ENCODE peak calls at places on chromosome 6, in five cellular contexts. B is tibial nerve, R is OCI-LY7, V is right lobe of liver, N is upper lobe of right lung. H is an unnamed sample.
A peak's percentile ranks its signal among the peaks of the same experiment; 100 is the strongest.

GRCh38 chr6:428047-428608 is 36.6 kb downstream of the IRF4 start:
- DNase-seq in B (no peak), R (no peak), V (no peak), N (no peak), H (no peak)

GRCh38 chr6:168577496-168577895 is 136.5 kb downstream of the SMOC2 start:
- DNase-seq in B (no peak), R (no peak), V (no peak), N (no peak), H (no peak)

GRCh38 chr6:83067448-83068413 is at the start of gene DOP1A:
- DNase-seq in B (peak; percentile 90), R (peak; percentile 97), V (peak; percentile 96), N (peak; percentile 99), H (peak; percentile 91)

GRCh38 chr6:112027942-112028674 is 25.8 kb upstream of the CCN6 start:
- DNase-seq in B (no peak), R (peak; percentile 54), V (no peak), N (no peak), H (no peak)

GRCh38 chr6:36668601-36669390 is 9.7 kb upstream of the CDKN1A start:
- DNase-seq in B (no peak), R (no peak), V (no peak), N (no peak), H (no peak)

GRCh38 chr6:87618531-87618930 is 28.6 kb downstream of the ORC3 start:
- DNase-seq in B (no peak), R (no peak), V (no peak), N (no peak), H (no peak)

GRCh38 chr6:139152892-139153271 is 18.0 kb downstream of the HECA start:
- DNase-seq in B (no peak), R (no peak), V (no peak), N (no peak), H (no peak)

GRCh38 chr6:1313364-1313754 is 1.5 kb downstream of the FOXQ1 start:
- DNase-seq in B (no peak), R (no peak), V (no peak), N (peak; percentile 72), H (no peak)

GRCh38 chr6:84847349-84848160 is 83.2 kb upstream of the TBX18 start:
- DNase-seq in B (no peak), R (no peak), V (no peak), N (no peak), H (no peak)

GRCh38 chr6:169903122-169903521 is 151.7 kb downstream of the ERMARD start:
- DNase-seq in B (no peak), R (no peak), V (no peak), N (no peak), H (no peak)

GRCh38 chr6:84432616-84433015 is 205.2 kb upstream of the CEP162 start:
- DNase-seq in B (no peak), R (no peak), V (no peak), N (no peak), H (no peak)

GRCh38 chr6:144006731-144007454 is 1.2 kb downstream of the PLAGL1 start:
- DNase-seq in B (no peak), R (no peak), V (no peak), N (no peak), H (no peak)

GRCh38 chr6:39362487-39362865 is 40.0 kb upstream of the KCNK16 start:
- DNase-seq in B (no peak), R (no peak), V (no peak), N (no peak), H (peak; percentile 26)

GRCh38 chr6:101666256-101666655 is 272.7 kb downstream of the GRIK2 start:
- DNase-seq in B (no peak), R (no peak), V (no peak), N (no peak), H (no peak)

GRCh38 chr6:4931530-4932505 is 72.0 kb downstream of the RPP40 start:
- DNase-seq in B (no peak), R (no peak), V (no peak), N (no peak), H (no peak)

GRCh38 chr6:37980222-37980595 is 160.7 kb downstream of the ZFAND3 start:
- DNase-seq in B (no peak), R (no peak), V (no peak), N (no peak), H (no peak)

GRCh38 chr6:3884007-3884745 is 35.0 kb downstream of the FAM50B start:
- DNase-seq in B (no peak), R (no peak), V (peak; percentile 71), N (no peak), H (no peak)

GRCh38 chr6:138297761-138298298 is 79.5 kb upstream of the PBOV1 start:
- DNase-seq in B (no peak), R (no peak), V (no peak), N (no peak), H (no peak)

GRCh38 chr6:139531148-139531547 is 156.7 kb upstream of the CITED2 start:
- DNase-seq in B (no peak), R (no peak), V (no peak), N (no peak), H (no peak)

GRCh38 chr6:57173886-57174510 is 1.9 kb downstream of the BAG2 start:
- DNase-seq in B (no peak), R (no peak), V (no peak), N (no peak), H (no peak)

GRCh38 chr6:132919476-132919875 is 105.1 kb downstream of the RPS12 start:
- DNase-seq in B (peak; percentile 60), R (no peak), V (no peak), N (peak; percentile 87), H (no peak)

GRCh38 chr6:37024665-37025337 is 19.3 kb downstream of the FGD2 start:
- DNase-seq in B (no peak), R (no peak), V (no peak), N (no peak), H (no peak)

GRCh38 chr6:160967351-160967750 is 24.2 kb upstream of the MAP3K4 start:
- DNase-seq in B (no peak), R (no peak), V (no peak), N (no peak), H (no peak)

GRCh38 chr6:10554826-10555225 is 33.7 kb downstream of the GCNT2 start:
- DNase-seq in B (no peak), R (no peak), V (no peak), N (no peak), H (no peak)

GRCh38 chr6:109794201-109794926 is 103.3 kb downstream of the FIG4 start:
- DNase-seq in B (no peak), R (peak; percentile 31), V (no peak), N (no peak), H (no peak)

GRCh38 chr6:12288844-12289654 is 1.1 kb upstream of the EDN1 start:
- DNase-seq in B (no peak), R (peak; percentile 64), V (no peak), N (no peak), H (no peak)

GRCh38 chr6:170295519-170296422 is 4.9 kb upstream of the DLL1 start:
- DNase-seq in B (no peak), R (peak; percentile 20), V (peak; percentile 49), N (no peak), H (no peak)

GRCh38 chr6:163554663-163555062 is 140.1 kb downstream of the QKI start:
- DNase-seq in B (peak; percentile 23), R (peak; percentile 25), V (peak; percentile 58), N (peak; percentile 70), H (no peak)

GRCh38 chr6:47789553-47789952 is 7.7 kb downstream of the OPN5 start:
- DNase-seq in B (no peak), R (no peak), V (no peak), N (no peak), H (no peak)
- H3K27ac ChIP-seq in B (no peak overlapping the region), R (no peak overlapping the region), V (no peak overlapping the region), N (no peak overlapping the region), H (no peak overlapping the region)

DNA sequence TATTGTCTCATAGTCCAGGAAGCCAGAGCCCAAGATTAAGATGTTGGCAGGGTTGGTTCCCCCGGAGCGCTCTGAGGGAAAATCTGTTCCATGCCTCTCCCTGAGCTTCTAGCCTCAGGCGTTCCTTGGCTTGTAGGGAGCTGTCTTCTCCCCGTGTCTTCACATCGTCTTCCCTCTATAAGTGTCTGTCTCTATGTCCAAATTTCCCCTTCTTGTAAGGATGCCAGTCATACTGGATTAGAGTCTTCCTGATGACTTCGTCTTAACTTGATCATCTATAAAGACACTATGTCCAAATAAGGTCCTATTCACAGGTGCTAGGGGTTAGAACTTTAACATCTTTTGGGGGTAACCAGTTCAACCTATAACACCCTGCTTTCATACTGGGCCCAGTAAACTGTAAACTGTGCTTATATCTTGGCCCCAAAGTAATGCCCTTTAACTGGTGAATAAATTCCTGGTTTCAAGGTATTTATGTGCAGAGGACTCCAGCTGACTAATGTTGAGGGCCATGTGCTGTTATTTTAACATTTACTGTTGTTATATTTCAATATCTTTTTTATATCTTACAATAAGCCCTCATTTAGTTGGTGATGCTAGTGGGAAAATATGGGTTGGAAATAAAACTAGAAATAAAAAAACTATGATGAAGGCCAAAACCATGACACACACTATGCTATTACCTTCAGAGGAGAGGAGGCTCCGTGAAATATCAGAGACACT is 101.7 kb upstream of the IYD start:
- DNase-seq in B (no peak), R (no peak), V (no peak), N (no peak), H (no peak)
- H3K27ac ChIP-seq in B (no peak overlapping the region), R (no peak overlapping the region), V (no peak overlapping the region), N (no peak overlapping the region), H (no peak overlapping the region)

DNA sequence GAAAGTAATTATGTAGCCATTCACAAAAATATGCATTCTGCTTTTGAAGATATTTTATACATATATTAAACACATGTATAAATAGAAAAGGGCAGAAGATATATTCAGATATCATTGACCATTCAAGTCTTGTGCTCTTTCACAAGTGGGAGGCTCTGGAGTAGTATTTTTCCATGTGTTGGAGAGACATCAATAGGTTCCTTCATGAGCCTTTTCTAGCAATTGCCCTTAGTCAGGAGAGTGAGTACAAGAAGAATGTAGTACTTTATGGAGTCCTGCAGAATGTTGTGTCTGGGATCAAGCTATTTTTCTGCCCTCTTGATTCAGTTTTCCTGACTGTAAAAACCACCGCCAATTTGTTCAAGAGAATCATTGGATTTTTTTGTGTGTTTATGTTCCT is 117.9 kb downstream of the LRRC1 start:
- DNase-seq in B (no peak), R (no peak), V (no peak), N (no peak), H (no peak)
- H3K27ac ChIP-seq in B (no peak overlapping the region), R (no peak overlapping the region), V (no peak overlapping the region), N (no peak overlapping the region), H (peak overlapping the region; percentile 52)

DNA sequence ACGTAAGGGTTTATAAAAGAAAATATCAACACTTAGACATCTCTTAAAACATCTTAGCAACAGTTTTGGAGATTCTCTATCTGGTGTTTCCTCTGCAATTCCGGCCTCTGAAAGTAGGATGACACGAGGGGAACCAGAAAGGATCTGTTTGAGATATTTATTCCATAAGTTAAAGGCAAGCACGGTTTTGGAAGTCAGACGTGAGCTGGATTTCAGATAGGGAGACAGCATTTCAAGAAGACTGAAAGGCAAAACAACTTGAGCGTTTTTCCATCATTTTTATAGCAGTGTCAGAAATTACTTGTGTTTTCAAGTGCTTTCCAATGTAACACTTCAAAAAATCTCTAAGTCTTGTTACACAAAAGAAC is 52.9 kb upstream of the BTN3A2 start:
- DNase-seq in B (no peak), R (no peak), V (no peak), N (no peak), H (no peak)
- H3K27ac ChIP-seq in B (peak overlapping the region; percentile 21), R (peak overlapping the region; percentile 43), V (peak overlapping the region; percentile 11), N (peak overlapping the region; percentile 13), H (peak overlapping the region; percentile 47)

GRCh38 chr6:22313796-22314195 is 17.0 kb upstream of the PRL start:
- DNase-seq in B (no peak), R (no peak), V (no peak), N (no peak), H (no peak)
- H3K27ac ChIP-seq in B (no peak overlapping the region), R (no peak overlapping the region), V (no peak overlapping the region), N (no peak overlapping the region), H (no peak overlapping the region)

GRCh38 chr6:116314218-116314617 is 34.5 kb upstream of the TSPYL1 start:
- DNase-seq in B (no peak), R (no peak), V (no peak), N (no peak), H (no peak)
- H3K27ac ChIP-seq in B (no peak overlapping the region), R (no peak overlapping the region), V (no peak overlapping the region), N (no peak overlapping the region), H (no peak overlapping the region)

H was measured in substantia nigra.